ENCODE peak calls at places on chromosomes 6 and 20, in eight cellular contexts. L is NT2/D1, R is neuronal stem cell, Y is IMR-90, B is neural progenitor cell, Z is H1, C is colonic mucosa, X is GM23248. I is an unnamed sample.

GRCh38 chr6:161736796-161737292 is 463.0 kb upstream of the AGPAT4 start:
- DNase-seq in X (peak), C (no peak), R (no peak), Y (no peak), Z (no peak), B (no peak), L (no peak), I (no peak)

GRCh38 chr6:47292944-47293343 is 16.8 kb downstream of the TNFRSF21 start:
- DNase-seq in B (no peak), Y (peak), L (no peak), Z (no peak), X (peak), C (no peak), R (no peak), I (no peak)

GRCh38 chr6:25122622-25123237 is 156.4 kb upstream of the CARMIL1 start:
- DNase-seq in Y (no peak), R (no peak), C (peak), L (no peak), X (no peak), Z (no peak), B (no peak), I (no peak)

GRCh38 chr6:51892339-51892738 is 195.1 kb downstream of the PKHD1 start:
- DNase-seq in Y (no peak), B (no peak), R (no peak), L (no peak), Z (no peak), X (no peak), C (no peak), I (no peak)

GRCh38 chr6:73471686-73472290 is 10.3 kb downstream of the MTO1 start:
- DNase-seq in R (no peak), C (no peak), X (no peak), L (no peak), Z (no peak), B (no peak), Y (no peak), I (no peak)

GRCh38 chr6:112827793-112828192 is 480.7 kb downstream of the RFPL4B start:
- DNase-seq in L (no peak), R (no peak), Z (no peak), C (no peak), Y (no peak), X (peak), B (peak), I (no peak)

GRCh38 chr20:22582960-22583772 is 1.2 kb downstream of the FOXA2 start:
- DNase-seq in X (peak), C (no peak), B (peak), Z (peak), Y (no peak), R (no peak), L (no peak), I (no peak)

GRCh38 chr20:57913156-57913930 is 203.5 kb upstream of the PMEPA1 start:
- DNase-seq in Y (no peak), Z (no peak), R (no peak), B (no peak), X (no peak), C (no peak), L (no peak), I (no peak)

GRCh38 chr20:41072099-41072798 is 43.6 kb downstream of the TOP1 start:
- DNase-seq in Y (peak), X (peak), Z (no peak), L (no peak), B (no peak), C (no peak), R (no peak), I (peak)

GRCh38 chr6:113857565-113858066 is 471 bp downstream of the MARCKS start:
- DNase-seq in B (peak), X (peak), L (no peak), C (no peak), Y (no peak), Z (peak), R (peak), I (no peak)

GRCh38 chr6:150056916-150057315 is 12.0 kb downstream of the ULBP3 start:
- DNase-seq in Z (no peak), L (no peak), C (no peak), X (no peak), Y (no peak), R (no peak), B (no peak), I (no peak)

GRCh38 chr6:41371992-41372525 is 36.7 kb downstream of the NCR2 start:
- DNase-seq in L (no peak), Y (no peak), C (no peak), X (peak), R (no peak), Z (peak), B (peak), I (peak)

GRCh38 chr6:134123666-134124208 is 71.3 kb upstream of the SLC2A12 start:
- DNase-seq in C (no peak), X (peak), R (peak), Y (peak), L (peak), B (peak), Z (no peak), I (peak)

GRCh38 chr6:157150076-157150475 is 173.2 kb downstream of the TMEM242 start:
- DNase-seq in R (no peak), Y (peak), C (no peak), B (no peak), X (peak), Z (no peak), L (no peak), I (peak)

GRCh38 chr6:87487555-87487954 is 14.8 kb downstream of the SLC35A1 start:
- DNase-seq in Z (no peak), R (no peak), L (no peak), X (no peak), C (no peak), Y (peak), B (no peak), I (no peak)

GRCh38 chr6:134288538-134289203 is 29.2 kb downstream of the SGK1 start:
- DNase-seq in L (no peak), B (no peak), X (peak), Y (peak), C (no peak), R (no peak), Z (no peak), I (peak)

GRCh38 chr6:90179190-90180169 is 117.2 kb downstream of the BACH2 start:
- DNase-seq in L (no peak), Y (no peak), R (no peak), X (peak), C (no peak), Z (no peak), B (peak), I (peak)

GRCh38 chr6:52663120-52663934 is 7.6 kb upstream of the TMEM14A start:
- DNase-seq in X (peak), Y (peak), R (peak), Z (no peak), L (peak), B (peak), C (peak), I (peak)

GRCh38 chr20:10675456-10675848 is 1.7 kb upstream of the JAG1 start:
- DNase-seq in R (no peak), C (no peak), Y (no peak), Z (no peak), X (no peak), L (no peak), B (no peak), I (no peak)

GRCh38 chr6:90537723-90538407 is 49.0 kb downstream of the MAP3K7 start:
- DNase-seq in X (peak), Z (no peak), L (no peak), Y (no peak), R (no peak), C (no peak), B (no peak), I (peak)

GRCh38 chr20:56624786-56625681 is 4.1 kb upstream of the TFAP2C start:
- DNase-seq in R (no peak), L (no peak), Z (peak), C (no peak), B (peak), X (no peak), Y (no peak), I (no peak)

GRCh38 chr6:154974485-154975149 is 20.5 kb upstream of the TIAM2 start:
- DNase-seq in X (no peak), L (no peak), R (no peak), Y (no peak), C (no peak), Z (peak), B (no peak), I (no peak)

GRCh38 chr6:106513813-106514212 is 115.5 kb downstream of the RTN4IP1 start:
- DNase-seq in R (no peak), Z (no peak), L (no peak), Y (no peak), C (peak), B (no peak), X (peak), I (no peak)

GRCh38 chr20:37627060-37627766 is 66.6 kb upstream of the CTNNBL1 start:
- DNase-seq in R (peak), X (peak), L (peak), Y (peak), C (no peak), B (peak), Z (peak), I (peak)

GRCh38 chr6:55047433-55048044 is 126.8 kb upstream of the HCRTR2 start:
- DNase-seq in L (no peak), X (peak), Y (peak), B (no peak), Z (no peak), R (no peak), C (no peak), I (no peak)

GRCh38 chr6:14128017-14128416 is 10.4 kb downstream of the CD83 start:
- DNase-seq in Y (no peak), B (no peak), R (no peak), X (no peak), C (no peak), Z (no peak), L (no peak), I (no peak)
- H3K4me3 ChIP-seq in Y (no peak), B (no peak), R (no peak), X (no peak), C (no peak), Z (peak), L (no peak), I (no peak)

GRCh38 chr6:135428078-135428477 is 69.5 kb downstream of the AHI1 start:
- DNase-seq in X (no peak), L (no peak), C (no peak), R (no peak), B (no peak), Y (no peak), Z (no peak), I (no peak)

GRCh38 chr6:135419162-135419561 is 78.4 kb downstream of the AHI1 start:
- DNase-seq in B (no peak), L (no peak), X (peak), Y (peak), Z (no peak), C (no peak), R (no peak), I (peak)

GRCh38 chr6:135424385-135424784 is 73.2 kb downstream of the AHI1 start:
- DNase-seq in B (no peak), R (no peak), L (no peak), X (no peak), C (no peak), Z (no peak), Y (no peak), I (no peak)

GRCh38 chr6:135426833-135427232 is 70.7 kb downstream of the AHI1 start:
- DNase-seq in Y (no peak), L (no peak), C (no peak), Z (no peak), X (no peak), B (no peak), R (no peak), I (no peak)

GRCh38 chr6:135423649-135424128 is 73.9 kb downstream of the AHI1 start:
- DNase-seq in Y (peak), B (peak), X (peak), L (no peak), Z (no peak), C (no peak), R (peak), I (peak)
- H3K9ac ChIP-seq in Y (no peak), B (no peak), X (no peak), L (no peak), Z (no peak), C (no peak), R (no peak), I (no peak)

GRCh38 chr6:32188381-32189081 is 1.5 kb downstream of the PBX2 start:
- DNase-seq in B (no peak), C (no peak), L (no peak), Z (no peak), R (no peak), X (peak), Y (peak), I (peak)
- H3K4me3 ChIP-seq in B (peak), C (peak), L (peak), Z (peak), R (peak), X (peak), Y (peak), I (peak)

GRCh38 chr6:33312361-33313104 is 1.3 kb downstream of the TAPBP start:
- DNase-seq in L (peak), X (peak), C (peak), Y (peak), Z (peak), R (no peak), B (peak), I (peak)
- H3K9ac ChIP-seq in L (peak), X (peak), C (peak), Y (peak), Z (no peak), R (peak), B (no peak), I (peak)

GRCh38 chr6:19898141-19898740 is 61.1 kb downstream of the ID4 start:
- DNase-seq in Z (no peak), X (no peak), B (no peak), L (no peak), C (no peak), Y (no peak), R (no peak), I (no peak)
- H3K4me3 ChIP-seq in Z (no peak), X (no peak), B (no peak), L (no peak), C (no peak), Y (no peak), R (no peak), I (no peak)